ENCODE peak calls at places on chromosomes 16 and 17, in six cellular contexts. K is neural crest cell, Z is tibial nerve, V is endothelial cell, M is WTC11, Q is heart left ventricle. S is an unnamed sample.

GRCh38 chr17:69581061-69581955 is 166.8 kb downstream of the MAP2K6 start:
- DNase-seq in M (no peak), V (peak; percentile 10), Z (no peak), Q (peak; percentile 32), K (no peak), S (peak; percentile 21)

GRCh38 chr17:69761011-69761410 is 314.0 kb upstream of the KCNJ16 start:
- DNase-seq in K (no peak), M (no peak), Z (no peak), Q (no peak), V (no peak), S (no peak)

GRCh38 chr17:1648582-1649115 is 1.0 kb downstream of the RILP start:
- DNase-seq in K (peak; percentile 97), Q (peak; percentile 95), M (peak; percentile 95), V (peak; percentile 99), Z (peak; percentile 92), S (peak; percentile 97)

GRCh38 chr16:88747588-88748301 is 37.3 kb downstream of the PIEZO1 start:
- DNase-seq in M (peak; percentile 87), Z (no peak), V (no peak), Q (no peak), K (no peak), S (peak; percentile 65)

GRCh38 chr17:22268214-22268911 is 576.0 kb downstream of the KCNJ18 start:
- DNase-seq in M (no peak), V (no peak), K (no peak), Q (no peak), Z (no peak), S (no peak)

GRCh38 chr17:30450125-30451027 is 26.8 kb upstream of the GOSR1 start:
- DNase-seq in Z (no peak), Q (no peak), V (no peak), K (no peak), M (no peak), S (no peak)

GRCh38 chr17:64728041-64728695 is 66.1 kb upstream of the SMURF2 start:
- DNase-seq in Z (no peak), M (no peak), Q (no peak), V (no peak), K (no peak), S (no peak)

GRCh38 chr16:85699628-85700027 is 10.9 kb upstream of the GINS2 start:
- DNase-seq in V (no peak), Z (no peak), M (no peak), Q (no peak), K (no peak), S (no peak)

GRCh38 chr17:79047923-79048825 is 24.2 kb downstream of the C1QTNF1 start:
- DNase-seq in K (no peak), Q (no peak), M (no peak), V (no peak), Z (no peak), S (no peak)

GRCh38 chr17:27945333-27945616 is 52.1 kb upstream of the LYRM9 start:
- DNase-seq in K (no peak), Z (no peak), M (no peak), Q (no peak), V (no peak), S (no peak)

GRCh38 chr17:79214940-79215604 is 140.4 kb downstream of the ENGASE start:
- DNase-seq in K (no peak), Z (no peak), M (no peak), Q (no peak), V (no peak), S (no peak)

GRCh38 chr17:76529643-76530488 is 7.6 kb downstream of the CYGB start:
- DNase-seq in Z (peak; percentile 84), V (peak; percentile 44), K (no peak), Q (peak; percentile 92), M (no peak), S (peak; percentile 50)

GRCh38 chr17:47729486-47729885 is 3.5 kb upstream of the TBX21 start:
- DNase-seq in V (no peak), K (no peak), Q (no peak), Z (no peak), M (no peak), S (no peak)

GRCh38 chr17:57286372-57287105 is 30.2 kb downstream of the MSI2 start:
- DNase-seq in V (no peak), Q (no peak), K (no peak), M (no peak), Z (no peak), S (no peak)

GRCh38 chr17:43324205-43324893 is 74.4 kb upstream of the ARL4D start:
- DNase-seq in Q (no peak), V (peak; percentile 33), K (no peak), M (peak; percentile 46), Z (no peak), S (no peak)
- TF ChIP-seq CTCF in Q (peak; percentile 20), V (peak; percentile 42), K (no peak), M (peak; percentile 28), Z (no peak), S (no peak)

DNA sequence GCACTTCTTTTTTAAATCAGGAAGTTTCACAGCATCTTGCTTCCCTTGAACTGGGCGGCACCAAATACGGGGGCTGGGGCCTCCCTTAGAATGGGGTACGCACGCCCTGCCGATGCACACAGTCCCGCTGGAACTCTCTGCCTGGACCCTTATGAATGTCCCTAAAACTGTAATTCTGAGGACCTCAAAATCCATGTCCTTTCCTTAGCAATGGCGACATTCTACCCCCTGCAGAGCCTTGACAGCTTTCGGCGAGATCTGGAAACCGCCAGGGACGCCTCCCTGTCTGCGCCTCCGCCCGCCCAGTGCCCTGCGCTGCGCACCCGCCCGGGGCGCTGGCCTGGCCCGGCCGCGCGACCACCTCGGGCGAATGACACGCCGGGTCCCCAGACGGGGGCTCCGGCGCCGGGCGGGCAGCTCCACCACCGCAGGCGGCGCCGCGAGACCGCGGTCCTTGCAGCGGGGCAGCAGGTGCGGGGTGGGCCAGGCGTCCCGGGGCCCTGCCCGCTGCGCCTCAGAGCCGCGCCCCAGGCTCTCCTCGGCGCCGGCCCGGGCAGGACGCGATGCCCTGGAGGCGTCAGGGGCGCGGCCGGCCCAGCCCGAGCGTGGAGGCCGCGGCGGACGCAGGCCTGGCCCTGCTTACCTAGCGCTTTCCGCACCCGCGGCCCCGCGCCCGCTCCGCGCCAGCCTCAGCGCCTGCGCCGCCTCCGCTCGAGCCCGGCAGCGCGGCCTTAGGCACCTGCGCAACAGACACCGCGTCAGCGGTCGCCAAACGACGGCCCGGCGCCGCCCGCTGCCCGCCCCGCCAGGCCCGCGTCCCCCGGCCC is 548 bp downstream of the HAGH start:
- DNase-seq in Q (no peak), V (peak; percentile 61), K (peak; percentile 21), Z (no peak), M (peak; percentile 60), S (peak; percentile 77)
- TF ChIP-seq CTCF in Q (peak; percentile 13), V (no peak), K (no peak), Z (no peak), M (no peak), S (no peak)

GRCh38 chr17:51857052-51857593 is 301.4 kb downstream of the CA10 start:
- DNase-seq in K (no peak), Q (no peak), Z (no peak), V (no peak), M (no peak), S (no peak)

GRCh38 chr17:51860934-51861561 is 297.5 kb downstream of the CA10 start:
- DNase-seq in Q (no peak), M (peak; percentile 60), K (peak; percentile 60), V (peak; percentile 75), Z (no peak), S (peak; percentile 50)
- TF ChIP-seq CTCF in Q (peak; percentile 35), M (peak; percentile 42), K (peak; percentile 78), V (peak; percentile 69), Z (no peak), S (peak; percentile 79)

GRCh38 chr17:38761612-38762011 is 9.1 kb downstream of the PSMB3 start:
- DNase-seq in M (peak; percentile 73), Z (no peak), K (peak; percentile 36), Q (no peak), V (peak; percentile 63), S (no peak)
- TF ChIP-seq CTCF in M (peak; percentile 44), Z (no peak), K (peak; percentile 51), Q (peak; percentile 14), V (peak; percentile 38), S (no peak)

GRCh38 chr16:24737391-24737871 is 8.0 kb downstream of the TNRC6A start:
- DNase-seq in K (no peak), V (no peak), Q (no peak), Z (no peak), M (no peak), S (no peak)

GRCh38 chr16:24741862-24742261 is 12.4 kb downstream of the TNRC6A start:
- DNase-seq in Z (no peak), K (no peak), M (no peak), Q (no peak), V (no peak), S (no peak)

GRCh38 chr16:24736758-24737157 is 7.3 kb downstream of the TNRC6A start:
- DNase-seq in K (no peak), V (no peak), M (no peak), Q (no peak), Z (no peak), S (no peak)

GRCh38 chr16:24737916-24738594 is 8.6 kb downstream of the TNRC6A start:
- DNase-seq in Q (no peak), Z (no peak), V (no peak), K (no peak), M (no peak), S (no peak)

DNA sequence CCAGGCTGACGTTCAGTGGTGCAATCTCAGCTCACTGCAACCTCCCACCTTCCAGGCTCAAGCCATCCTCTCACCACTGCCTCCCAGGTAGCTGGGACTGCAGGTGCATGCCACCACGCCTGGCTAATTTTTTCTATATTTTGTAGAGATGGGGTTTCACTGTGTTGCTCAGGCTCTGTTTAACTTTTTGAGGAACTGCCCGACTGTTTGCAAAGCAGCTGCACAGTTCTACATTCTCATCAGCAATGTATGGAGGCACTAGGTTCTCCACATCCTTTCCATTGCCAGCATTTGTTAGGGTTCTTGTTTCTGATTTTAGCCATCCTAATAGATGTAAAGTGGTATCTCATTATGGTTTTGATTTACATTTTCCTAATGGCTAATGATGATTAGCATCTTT is 9.4 kb downstream of the TNRC6A start:
- DNase-seq in Q (no peak), M (no peak), K (no peak), Z (no peak), V (no peak), S (no peak)
- TF ChIP-seq CTCF in Q (no peak), M (no peak), K (no peak), Z (no peak), V (no peak), S (no peak)

GRCh38 chr16:21710938-21711337 is 47.2 kb downstream of the OTOA start:
- DNase-seq in M (no peak), Q (no peak), V (no peak), K (no peak), Z (no peak), S (no peak)
- TF ChIP-seq CTCF in M (no peak), Q (no peak), V (no peak), K (no peak), Z (no peak), S (no peak)

DNA sequence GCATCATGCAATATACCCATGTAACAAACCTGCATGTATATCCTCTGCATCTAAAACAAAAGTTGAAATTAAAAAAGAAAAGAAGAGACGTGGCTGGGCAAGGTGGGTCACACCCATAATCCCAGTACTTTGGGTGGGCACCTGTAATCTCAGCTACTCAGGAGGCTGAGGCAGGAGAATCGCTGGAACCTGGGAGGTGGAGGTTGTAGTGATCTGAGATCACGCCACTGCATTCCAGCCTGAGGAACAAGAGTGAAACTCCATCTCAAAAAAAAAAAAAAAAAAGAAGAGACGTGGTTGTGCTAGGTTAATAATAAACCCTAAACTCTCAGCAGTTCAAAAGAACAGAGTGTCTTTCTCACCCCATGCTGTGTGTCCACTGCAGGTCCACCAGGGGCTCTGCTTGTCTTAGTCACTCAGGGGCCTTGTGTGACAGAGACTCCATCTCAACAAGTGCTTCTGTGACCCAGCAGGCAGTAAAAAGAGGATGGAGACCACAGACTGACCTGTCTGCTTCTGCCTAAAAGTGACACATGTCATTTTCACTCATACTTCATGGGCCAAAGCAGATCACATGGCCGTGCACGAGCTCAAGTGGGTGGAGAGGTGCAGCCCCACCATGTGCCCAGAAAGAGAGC is 22.3 kb upstream of the N4BP1 start:
- DNase-seq in Z (no peak), V (no peak), K (no peak), Q (no peak), M (no peak), S (no peak)
- TF ChIP-seq CTCF in Z (no peak), V (no peak), K (no peak), Q (no peak), M (no peak), S (no peak)

S was measured in right lobe of liver.